ENCODE peak calls at places on chromosome 16, in nine cellular contexts. U is posterior vena cava; L is AG09309; W is Jurkat, Clone E6-1; G is GF-D8; D is AG10803; Z is Panc1; F is fibroblast of the aortic adventitia; B is posterior cingulate gyrus. O is an unnamed sample.

GRCh38 chr16:3727806-3728381 is 10.6 kb upstream of the TRAP1 start:
- DNase-seq in U (no peak), D (no peak), F (no peak), G (no peak), B (no peak), L (no peak), Z (no peak), W (no peak), O (no peak)

GRCh38 chr16:75197522-75198134 is 9.3 kb downstream of the CTRB2 start:
- DNase-seq in B (no peak), D (no peak), G (no peak), F (no peak), L (no peak), U (peak; percentile 24), W (no peak), Z (no peak), O (no peak)

GRCh38 chr16:51267676-51268075 is 116.6 kb upstream of the SALL1 start:
- DNase-seq in B (peak; percentile 24), W (no peak), Z (no peak), G (no peak), U (no peak), D (no peak), F (no peak), L (no peak), O (no peak)

GRCh38 chr16:10266809-10267208 is 84.6 kb upstream of the GRIN2A start:
- DNase-seq in F (no peak), G (no peak), B (no peak), D (no peak), W (no peak), L (no peak), U (no peak), Z (no peak), O (no peak)

GRCh38 chr16:19810817-19811731 is 73.6 kb downstream of the GPRC5B start:
- DNase-seq in B (no peak), G (no peak), D (peak; percentile 31), Z (no peak), F (peak; percentile 98), U (no peak), W (no peak), L (no peak), O (peak; percentile 92)

GRCh38 chr16:8464979-8465378 is 125.3 kb downstream of the TMEM114 start:
- DNase-seq in L (no peak), F (no peak), Z (no peak), B (no peak), G (no peak), W (no peak), D (no peak), U (no peak), O (no peak)

GRCh38 chr16:78640886-78641285 is 541.4 kb downstream of the WWOX start:
- DNase-seq in F (no peak), L (no peak), Z (no peak), B (no peak), U (no peak), G (no peak), D (no peak), W (no peak), O (no peak)

GRCh38 chr16:3120435-3120834 is 8.0 kb downstream of the ZNF205 start:
- DNase-seq in B (no peak), Z (no peak), L (no peak), G (no peak), F (no peak), W (no peak), D (no peak), U (no peak), O (no peak)

GRCh38 chr16:81073560-81074330 is 3.3 kb downstream of the C16orf46 start:
- DNase-seq in L (no peak), F (no peak), W (peak; percentile 24), Z (no peak), G (no peak), U (no peak), D (no peak), B (no peak), O (no peak)

GRCh38 chr16:64339052-64339770 is 782.7 kb downstream of the CDH11 start:
- DNase-seq in F (peak; percentile 84), G (no peak), Z (no peak), B (no peak), U (no peak), L (peak; percentile 65), D (peak; percentile 94), W (no peak), O (no peak)

GRCh38 chr16:57092786-57093301 is 461 bp downstream of the CPNE2 start:
- DNase-seq in W (no peak), D (no peak), G (no peak), L (no peak), F (no peak), U (no peak), B (peak; percentile 73), Z (no peak), O (peak; percentile 50)

GRCh38 chr16:24124291-24124690 is 131.8 kb upstream of the CACNG3 start:
- DNase-seq in L (no peak), W (no peak), G (no peak), Z (no peak), F (no peak), D (no peak), U (no peak), B (no peak), O (no peak)

GRCh38 chr16:1772908-1773702 is at the start of gene MRPS34:
- DNase-seq in B (peak; percentile 84), Z (no peak), F (peak; percentile 83), U (peak; percentile 96), G (peak; percentile 56), D (peak; percentile 80), W (peak; percentile 64), L (no peak), O (peak; percentile 93)

GRCh38 chr16:59210955-59211541 is 476.9 kb upstream of the GOT2 start:
- DNase-seq in Z (no peak), L (no peak), D (peak; percentile 64), B (no peak), F (peak; percentile 0), W (no peak), G (no peak), U (no peak), O (no peak)

GRCh38 chr16:31138621-31139578 is 3.4 kb upstream of the PRSS8 start:
- DNase-seq in B (no peak), W (no peak), F (peak; percentile 62), U (peak; percentile 84), G (no peak), D (peak; percentile 63), Z (no peak), L (no peak), O (peak; percentile 99)

GRCh38 chr16:88591577-88592021 is 21.4 kb downstream of the ZC3H18 start:
- DNase-seq in B (no peak), L (no peak), W (no peak), Z (no peak), U (peak; percentile 87), F (peak; percentile 69), G (no peak), D (peak; percentile 41), O (no peak)

GRCh38 chr16:89863741-89864391 is 9.5 kb upstream of the TCF25 start:
- DNase-seq in L (no peak), F (peak; percentile 48), D (peak; percentile 37), W (no peak), B (no peak), Z (no peak), U (no peak), G (no peak), O (no peak)

GRCh38 chr16:9003763-9004162 is 40.1 kb upstream of the USP7 start:
- DNase-seq in F (no peak), W (no peak), U (no peak), D (no peak), L (no peak), B (no peak), Z (no peak), G (no peak), O (no peak)

GRCh38 chr16:66515543-66516171 is 34.3 kb downstream of the TK2 start:
- DNase-seq in F (peak; percentile 77), B (no peak), G (no peak), U (peak; percentile 88), W (no peak), D (peak; percentile 91), L (no peak), Z (no peak), O (no peak)

GRCh38 chr16:9297437-9298113 is 206.1 kb downstream of the HAPSTR1 start:
- DNase-seq in Z (no peak), D (no peak), U (no peak), L (no peak), W (no peak), F (peak; percentile 1), G (no peak), B (peak; percentile 49), O (no peak)

GRCh38 chr16:49466529-49466831 is 92.9 kb downstream of the C16orf78 start:
- DNase-seq in G (no peak), W (no peak), D (no peak), B (no peak), Z (no peak), L (no peak), F (no peak), U (no peak), O (no peak)

GRCh38 chr16:3444032-3444388 is 530 bp downstream of the NAA60 start:
- DNase-seq in F (peak; percentile 78), Z (no peak), G (no peak), W (peak; percentile 35), U (no peak), B (no peak), L (peak; percentile 55), D (peak; percentile 79), O (no peak)

GRCh38 chr16:25478476-25478875 is 213.3 kb upstream of the HS3ST4 start:
- DNase-seq in W (no peak), Z (no peak), L (no peak), B (no peak), D (no peak), U (no peak), F (peak; percentile 1), G (no peak), O (no peak)

GRCh38 chr16:86449377-86450095 is 60.8 kb upstream of the FOXF1 start:
- DNase-seq in B (no peak), G (no peak), Z (no peak), U (no peak), D (no peak), W (peak; percentile 22), F (no peak), L (no peak), O (no peak)

GRCh38 chr16:11087691-11088431 is 143.5 kb downstream of the CLEC16A start:
- DNase-seq in W (peak; percentile 90), F (no peak), U (peak; percentile 70), G (no peak), L (no peak), D (peak; percentile 15), B (no peak), Z (no peak), O (peak; percentile 34)

GRCh38 chr16:27424772-27425498 is 23.0 kb downstream of the IL21R start:
- DNase-seq in D (no peak), Z (no peak), G (no peak), B (no peak), F (no peak), L (no peak), U (no peak), W (no peak), O (no peak)

GRCh38 chr16:80518436-80518835 is 22.4 kb upstream of the DYNLRB2 start:
- DNase-seq in W (peak; percentile 34), D (no peak), Z (no peak), L (no peak), B (no peak), G (no peak), F (no peak), U (no peak), O (no peak)

GRCh38 chr16:5361322-5361721 is 263.7 kb upstream of the EEF2KMT start:
- DNase-seq in D (no peak), Z (no peak), W (no peak), U (no peak), F (no peak), B (no peak), G (no peak), L (no peak), O (no peak)

GRCh38 chr16:74730049-74730683 is 29.5 kb upstream of the MLKL start:
- DNase-seq in D (no peak), G (no peak), U (no peak), L (no peak), F (no peak), B (no peak), W (peak; percentile 77), Z (no peak), O (peak; percentile 88)

GRCh38 chr16:21104124-21104860 is 46.4 kb downstream of the DNAH3 start:
- DNase-seq in D (peak; percentile 70), G (no peak), B (no peak), F (peak; percentile 44), W (no peak), Z (no peak), L (no peak), U (no peak), O (no peak)

GRCh38 chr16:48330847-48331204 is 54.4 kb downstream of the SIAH1 start:
- DNase-seq in W (no peak), G (peak; percentile 32), U (no peak), D (peak; percentile 11), F (peak; percentile 28), B (no peak), L (no peak), Z (no peak), O (no peak)